ENCODE peak calls at places on chromosomes 13 and 19, in ten cellular contexts. One of them, this sample, is unnamed.

GRCh38 chr13:113883314-113883811 is 19.5 kb upstream of the GAS6 start:
- DNase-seq in H54: no peak
- DNase-seq in T-helper 2 cell: no peak
- DNase-seq in stimulated activated naive CD8-positive, alpha-beta T cell treated with anti-CD3 and anti-CD28 coated beads, Interleukin-15, Interleukin-2, amounts not matched to agents 100 U/mL and 50 U/mL, for 24 hours: no peak
- DNase-seq in upper lobe of right lung: no peak
- DNase-seq in dermis blood vessel endothelial cell: no peak
- DNase-seq in thoracic aorta: no peak
- DNase-seq in activated CD4-positive, alpha-beta memory T cell treated with anti-CD3 and anti-CD28 coated beads for 36 hours: no peak
- DNase-seq in activated T-cell treated with anti-CD3 and anti-CD28 coated beads, Interleukin-2, amount 50 U/mL, for 48 hours: no peak
- DNase-seq in NCI-H1105: no peak
- DNase-seq in this sample: no peak

GRCh38 chr13:48457578-48458242 is 44.8 kb upstream of the LPAR6 start:
- DNase-seq in H54: no peak
- DNase-seq in T-helper 2 cell: no peak
- DNase-seq in stimulated activated naive CD8-positive, alpha-beta T cell treated with anti-CD3 and anti-CD28 coated beads, Interleukin-15, Interleukin-2, amounts not matched to agents 100 U/mL and 50 U/mL, for 24 hours: no peak
- DNase-seq in upper lobe of right lung: peak; percentile 61
- DNase-seq in dermis blood vessel endothelial cell: no peak
- DNase-seq in thoracic aorta: no peak
- DNase-seq in activated CD4-positive, alpha-beta memory T cell treated with anti-CD3 and anti-CD28 coated beads for 36 hours: no peak
- DNase-seq in activated T-cell treated with anti-CD3 and anti-CD28 coated beads, Interleukin-2, amount 50 U/mL, for 48 hours: no peak
- DNase-seq in NCI-H1105: no peak
- DNase-seq in this sample: no peak

GRCh38 chr13:25687622-25688225 is 315.9 kb downstream of the ATP8A2 start:
- DNase-seq in H54: no peak
- DNase-seq in T-helper 2 cell: no peak
- DNase-seq in stimulated activated naive CD8-positive, alpha-beta T cell treated with anti-CD3 and anti-CD28 coated beads, Interleukin-15, Interleukin-2, amounts not matched to agents 100 U/mL and 50 U/mL, for 24 hours: no peak
- DNase-seq in upper lobe of right lung: no peak
- DNase-seq in dermis blood vessel endothelial cell: no peak
- DNase-seq in thoracic aorta: no peak
- DNase-seq in activated CD4-positive, alpha-beta memory T cell treated with anti-CD3 and anti-CD28 coated beads for 36 hours: no peak
- DNase-seq in activated T-cell treated with anti-CD3 and anti-CD28 coated beads, Interleukin-2, amount 50 U/mL, for 48 hours: no peak
- DNase-seq in NCI-H1105: no peak
- DNase-seq in this sample: no peak

GRCh38 chr19:5996102-5996501 is 18.2 kb upstream of the RANBP3 start:
- DNase-seq in H54: no peak
- DNase-seq in T-helper 2 cell: no peak
- DNase-seq in stimulated activated naive CD8-positive, alpha-beta T cell treated with anti-CD3 and anti-CD28 coated beads, Interleukin-15, Interleukin-2, amounts not matched to agents 100 U/mL and 50 U/mL, for 24 hours: no peak
- DNase-seq in upper lobe of right lung: no peak
- DNase-seq in dermis blood vessel endothelial cell: no peak
- DNase-seq in thoracic aorta: no peak
- DNase-seq in activated CD4-positive, alpha-beta memory T cell treated with anti-CD3 and anti-CD28 coated beads for 36 hours: no peak
- DNase-seq in activated T-cell treated with anti-CD3 and anti-CD28 coated beads, Interleukin-2, amount 50 U/mL, for 48 hours: no peak
- DNase-seq in NCI-H1105: no peak
- DNase-seq in this sample: no peak

GRCh38 chr13:46113596-46113995 is 8.8 kb upstream of the CPB2 start:
- DNase-seq in H54: no peak
- DNase-seq in T-helper 2 cell: no peak
- DNase-seq in stimulated activated naive CD8-positive, alpha-beta T cell treated with anti-CD3 and anti-CD28 coated beads, Interleukin-15, Interleukin-2, amounts not matched to agents 100 U/mL and 50 U/mL, for 24 hours: no peak
- DNase-seq in upper lobe of right lung: no peak
- DNase-seq in dermis blood vessel endothelial cell: peak; percentile 64
- DNase-seq in thoracic aorta: no peak
- DNase-seq in activated CD4-positive, alpha-beta memory T cell treated with anti-CD3 and anti-CD28 coated beads for 36 hours: no peak
- DNase-seq in activated T-cell treated with anti-CD3 and anti-CD28 coated beads, Interleukin-2, amount 50 U/mL, for 48 hours: no peak
- DNase-seq in NCI-H1105: no peak
- DNase-seq in this sample: peak; percentile 59

GRCh38 chr13:39148513-39148961 is 110.3 kb downstream of the NHLRC3 start:
- DNase-seq in H54: no peak
- DNase-seq in T-helper 2 cell: peak; percentile 3
- DNase-seq in stimulated activated naive CD8-positive, alpha-beta T cell treated with anti-CD3 and anti-CD28 coated beads, Interleukin-15, Interleukin-2, amounts not matched to agents 100 U/mL and 50 U/mL, for 24 hours: no peak
- DNase-seq in upper lobe of right lung: no peak
- DNase-seq in dermis blood vessel endothelial cell: peak; percentile 74
- DNase-seq in thoracic aorta: no peak
- DNase-seq in activated CD4-positive, alpha-beta memory T cell treated with anti-CD3 and anti-CD28 coated beads for 36 hours: peak; percentile 56
- DNase-seq in activated T-cell treated with anti-CD3 and anti-CD28 coated beads, Interleukin-2, amount 50 U/mL, for 48 hours: peak; percentile 18
- DNase-seq in NCI-H1105: no peak
- DNase-seq in this sample: peak; percentile 31

GRCh38 chr13:90492872-90493271 is 854.6 kb upstream of the MIR17HG start:
- DNase-seq in H54: no peak
- DNase-seq in T-helper 2 cell: no peak
- DNase-seq in stimulated activated naive CD8-positive, alpha-beta T cell treated with anti-CD3 and anti-CD28 coated beads, Interleukin-15, Interleukin-2, amounts not matched to agents 100 U/mL and 50 U/mL, for 24 hours: no peak
- DNase-seq in upper lobe of right lung: no peak
- DNase-seq in dermis blood vessel endothelial cell: no peak
- DNase-seq in thoracic aorta: no peak
- DNase-seq in activated CD4-positive, alpha-beta memory T cell treated with anti-CD3 and anti-CD28 coated beads for 36 hours: no peak
- DNase-seq in activated T-cell treated with anti-CD3 and anti-CD28 coated beads, Interleukin-2, amount 50 U/mL, for 48 hours: no peak
- DNase-seq in NCI-H1105: no peak
- DNase-seq in this sample: no peak

GRCh38 chr13:95660981-95661581 is 15.9 kb upstream of the DNAJC3 start:
- DNase-seq in H54: peak; percentile 30
- DNase-seq in T-helper 2 cell: no peak
- DNase-seq in stimulated activated naive CD8-positive, alpha-beta T cell treated with anti-CD3 and anti-CD28 coated beads, Interleukin-15, Interleukin-2, amounts not matched to agents 100 U/mL and 50 U/mL, for 24 hours: no peak
- DNase-seq in upper lobe of right lung: no peak
- DNase-seq in dermis blood vessel endothelial cell: peak; percentile 67
- DNase-seq in thoracic aorta: no peak
- DNase-seq in activated CD4-positive, alpha-beta memory T cell treated with anti-CD3 and anti-CD28 coated beads for 36 hours: no peak
- DNase-seq in activated T-cell treated with anti-CD3 and anti-CD28 coated beads, Interleukin-2, amount 50 U/mL, for 48 hours: no peak
- DNase-seq in NCI-H1105: peak; percentile 6
- DNase-seq in this sample: peak; percentile 29

GRCh38 chr13:40509876-40510275 is 156.6 kb downstream of the FOXO1 start:
- DNase-seq in H54: no peak
- DNase-seq in T-helper 2 cell: no peak
- DNase-seq in stimulated activated naive CD8-positive, alpha-beta T cell treated with anti-CD3 and anti-CD28 coated beads, Interleukin-15, Interleukin-2, amounts not matched to agents 100 U/mL and 50 U/mL, for 24 hours: no peak
- DNase-seq in upper lobe of right lung: no peak
- DNase-seq in dermis blood vessel endothelial cell: no peak
- DNase-seq in thoracic aorta: no peak
- DNase-seq in activated CD4-positive, alpha-beta memory T cell treated with anti-CD3 and anti-CD28 coated beads for 36 hours: no peak
- DNase-seq in activated T-cell treated with anti-CD3 and anti-CD28 coated beads, Interleukin-2, amount 50 U/mL, for 48 hours: no peak
- DNase-seq in NCI-H1105: no peak
- DNase-seq in this sample: no peak

GRCh38 chr19:35734273-35734672 is 8.0 kb downstream of the IGFLR1 start:
- DNase-seq in H54: no peak
- DNase-seq in T-helper 2 cell: no peak
- DNase-seq in stimulated activated naive CD8-positive, alpha-beta T cell treated with anti-CD3 and anti-CD28 coated beads, Interleukin-15, Interleukin-2, amounts not matched to agents 100 U/mL and 50 U/mL, for 24 hours: no peak
- DNase-seq in upper lobe of right lung: no peak
- DNase-seq in dermis blood vessel endothelial cell: no peak
- DNase-seq in thoracic aorta: no peak
- DNase-seq in activated CD4-positive, alpha-beta memory T cell treated with anti-CD3 and anti-CD28 coated beads for 36 hours: no peak
- DNase-seq in activated T-cell treated with anti-CD3 and anti-CD28 coated beads, Interleukin-2, amount 50 U/mL, for 48 hours: no peak
- DNase-seq in NCI-H1105: no peak
- DNase-seq in this sample: no peak

GRCh38 chr13:109666656-109667448 is 119.5 kb downstream of the IRS2 start:
- DNase-seq in H54: peak; percentile 30
- DNase-seq in T-helper 2 cell: no peak
- DNase-seq in stimulated activated naive CD8-positive, alpha-beta T cell treated with anti-CD3 and anti-CD28 coated beads, Interleukin-15, Interleukin-2, amounts not matched to agents 100 U/mL and 50 U/mL, for 24 hours: no peak
- DNase-seq in upper lobe of right lung: no peak
- DNase-seq in dermis blood vessel endothelial cell: no peak
- DNase-seq in thoracic aorta: no peak
- DNase-seq in activated CD4-positive, alpha-beta memory T cell treated with anti-CD3 and anti-CD28 coated beads for 36 hours: no peak
- DNase-seq in activated T-cell treated with anti-CD3 and anti-CD28 coated beads, Interleukin-2, amount 50 U/mL, for 48 hours: no peak
- DNase-seq in NCI-H1105: no peak
- DNase-seq in this sample: peak; percentile 76

GRCh38 chr19:45758921-45759320 is 10.1 kb downstream of the SIX5 start:
- DNase-seq in H54: no peak
- DNase-seq in T-helper 2 cell: no peak
- DNase-seq in stimulated activated naive CD8-positive, alpha-beta T cell treated with anti-CD3 and anti-CD28 coated beads, Interleukin-15, Interleukin-2, amounts not matched to agents 100 U/mL and 50 U/mL, for 24 hours: no peak
- DNase-seq in upper lobe of right lung: no peak
- DNase-seq in dermis blood vessel endothelial cell: no peak
- DNase-seq in thoracic aorta: no peak
- DNase-seq in activated CD4-positive, alpha-beta memory T cell treated with anti-CD3 and anti-CD28 coated beads for 36 hours: no peak
- DNase-seq in activated T-cell treated with anti-CD3 and anti-CD28 coated beads, Interleukin-2, amount 50 U/mL, for 48 hours: no peak
- DNase-seq in NCI-H1105: no peak
- DNase-seq in this sample: no peak

GRCh38 chr19:7368456-7368855 is 19.7 kb downstream of the ARHGEF18 start:
- DNase-seq in H54: no peak
- DNase-seq in T-helper 2 cell: no peak
- DNase-seq in stimulated activated naive CD8-positive, alpha-beta T cell treated with anti-CD3 and anti-CD28 coated beads, Interleukin-15, Interleukin-2, amounts not matched to agents 100 U/mL and 50 U/mL, for 24 hours: no peak
- DNase-seq in upper lobe of right lung: no peak
- DNase-seq in dermis blood vessel endothelial cell: no peak
- DNase-seq in thoracic aorta: no peak
- DNase-seq in activated CD4-positive, alpha-beta memory T cell treated with anti-CD3 and anti-CD28 coated beads for 36 hours: no peak
- DNase-seq in activated T-cell treated with anti-CD3 and anti-CD28 coated beads, Interleukin-2, amount 50 U/mL, for 48 hours: no peak
- DNase-seq in NCI-H1105: no peak
- DNase-seq in this sample: no peak

GRCh38 chr13:80979035-80979641 is 638.2 kb upstream of the SPRY2 start:
- DNase-seq in H54: peak; percentile 27
- DNase-seq in T-helper 2 cell: no peak
- DNase-seq in stimulated activated naive CD8-positive, alpha-beta T cell treated with anti-CD3 and anti-CD28 coated beads, Interleukin-15, Interleukin-2, amounts not matched to agents 100 U/mL and 50 U/mL, for 24 hours: peak; percentile 24
- DNase-seq in upper lobe of right lung: no peak
- DNase-seq in dermis blood vessel endothelial cell: peak; percentile 88
- DNase-seq in thoracic aorta: no peak
- DNase-seq in activated CD4-positive, alpha-beta memory T cell treated with anti-CD3 and anti-CD28 coated beads for 36 hours: peak; percentile 35
- DNase-seq in activated T-cell treated with anti-CD3 and anti-CD28 coated beads, Interleukin-2, amount 50 U/mL, for 48 hours: peak; percentile 21
- DNase-seq in NCI-H1105: no peak
- DNase-seq in this sample: peak; percentile 39

This sample was measured in RCC 7860.